ENCODE peak calls at places on chromosomes 2 and 18, in ten cellular contexts. T, N, C, B, S, D, L, X, E and A are unnamed samples.

GRCh38 chr2:217834057-217834620 is 168.7 kb downstream of the TNS1 start:
- DNase-seq in T (no peak), L (no peak), B (no peak), C (no peak), X (peak), S (no peak), N (no peak), E (no peak), D (no peak), A (no peak)

GRCh38 chr18:60070631-60071030 is 170.8 kb downstream of the PMAIP1 start:
- DNase-seq in D (no peak), C (no peak), X (no peak), N (no peak), S (no peak), L (no peak), T (no peak), E (no peak), B (no peak), A (no peak)

GRCh38 chr2:222000326-222000725 is 298.5 kb downstream of the PAX3 start:
- DNase-seq in T (no peak), X (no peak), D (no peak), B (no peak), L (no peak), C (no peak), S (no peak), N (no peak), E (no peak), A (peak)

GRCh38 chr2:128406629-128407252 is 88.1 kb upstream of the HS6ST1 start:
- DNase-seq in L (no peak), E (no peak), S (no peak), N (no peak), D (no peak), X (no peak), C (no peak), B (no peak), T (no peak), A (no peak)

GRCh38 chr2:219496781-219497494 is 1.8 kb upstream of the GMPPA start:
- DNase-seq in E (no peak), C (no peak), N (no peak), S (no peak), D (no peak), B (no peak), X (no peak), L (no peak), T (no peak), A (no peak)

GRCh38 chr18:49459404-49460171 is 857 bp downstream of the DYM start:
- DNase-seq in B (no peak), E (no peak), D (peak), N (no peak), T (no peak), L (no peak), X (peak), C (peak), S (no peak), A (no peak)

GRCh38 chr18:55510809-55511208 is 77.2 kb downstream of the TCF4 start:
- DNase-seq in D (no peak), N (no peak), S (no peak), T (peak), L (no peak), C (no peak), B (no peak), E (no peak), X (no peak), A (peak)

GRCh38 chr2:168749264-168749663 is 53.2 kb upstream of the NOSTRIN start:
- DNase-seq in T (no peak), C (no peak), L (no peak), N (no peak), B (no peak), E (no peak), S (no peak), X (no peak), D (no peak), A (no peak)

GRCh38 chr2:197368412-197368811 is 57.8 kb upstream of the ANKRD44 start:
- DNase-seq in C (no peak), N (no peak), L (no peak), D (no peak), X (no peak), S (no peak), B (no peak), T (no peak), E (no peak), A (no peak)

GRCh38 chr2:1480671-1481076 is 67.4 kb downstream of the TPO start:
- DNase-seq in L (no peak), E (no peak), S (no peak), D (no peak), X (no peak), B (no peak), N (no peak), C (no peak), T (no peak), A (no peak)

GRCh38 chr2:71552356-71552755 is 99.0 kb downstream of the DYSF start:
- DNase-seq in D (no peak), T (no peak), N (no peak), B (no peak), E (no peak), X (no peak), C (no peak), L (no peak), S (no peak), A (no peak)

GRCh38 chr2:47094519-47095155 is 60.5 kb downstream of the STPG4 start:
- DNase-seq in E (no peak), S (no peak), D (no peak), X (no peak), L (no peak), C (no peak), B (no peak), N (no peak), T (no peak), A (no peak)

GRCh38 chr2:64749446-64749845 is 95.7 kb upstream of the SERTAD2 start:
- DNase-seq in S (no peak), C (no peak), N (no peak), X (no peak), D (no peak), T (no peak), B (no peak), L (no peak), E (no peak), A (no peak)

GRCh38 chr2:218418321-218418716 is 604 bp upstream of the VIL1 start:
- DNase-seq in S (no peak), T (no peak), X (no peak), B (peak), N (no peak), C (no peak), E (no peak), L (no peak), D (no peak), A (no peak)

GRCh38 chr2:195390686-195391085 is 266.3 kb upstream of the SLC39A10 start:
- DNase-seq in L (no peak), E (no peak), T (no peak), S (no peak), C (no peak), X (no peak), B (no peak), N (no peak), D (no peak), A (no peak)

GRCh38 chr2:131394147-131394931 is 30.4 kb upstream of the RAB6D start:
- DNase-seq in B (no peak), E (no peak), L (no peak), D (peak), T (no peak), C (no peak), S (no peak), X (no peak), N (peak), A (no peak)

GRCh38 chr2:152890746-152891145 is 172.3 kb downstream of the ARL6IP6 start:
- DNase-seq in T (no peak), E (no peak), L (no peak), S (no peak), X (no peak), B (no peak), D (no peak), C (no peak), N (no peak), A (no peak)

GRCh38 chr2:156327835-156328401 is 4.6 kb downstream of the NR4A2 start:
- DNase-seq in X (no peak), L (no peak), B (no peak), T (no peak), C (peak), N (no peak), E (no peak), D (no peak), S (no peak), A (no peak)

GRCh38 chr2:33363599-33364300 is 112.7 kb upstream of the RASGRP3 start:
- DNase-seq in C (no peak), L (no peak), D (no peak), B (no peak), X (no peak), N (no peak), T (no peak), E (no peak), S (no peak), A (no peak)

GRCh38 chr2:39411186-39411944 is 25.7 kb downstream of the MAP4K3 start:
- DNase-seq in S (no peak), N (no peak), L (no peak), T (no peak), C (no peak), E (no peak), X (no peak), D (no peak), B (no peak), A (no peak)

GRCh38 chr18:32298289-32298688 is 108.5 kb downstream of the MEP1B start:
- DNase-seq in E (no peak), L (no peak), T (no peak), N (no peak), S (no peak), X (no peak), D (no peak), B (no peak), C (no peak), A (no peak)

GRCh38 chr2:122236152-122236892 is 480.9 kb downstream of the TSN start:
- DNase-seq in S (peak), C (no peak), B (peak), L (peak), N (no peak), D (no peak), T (no peak), X (peak), E (no peak), A (peak)

GRCh38 chr2:182496596-182496995 is 69.8 kb upstream of the PDE1A start:
- DNase-seq in B (no peak), X (no peak), C (no peak), L (no peak), T (no peak), E (no peak), S (no peak), D (no peak), N (no peak), A (no peak)

GRCh38 chr18:61727241-61727640 is 165.6 kb downstream of the RNF152 start:
- DNase-seq in T (no peak), D (no peak), X (no peak), S (no peak), N (no peak), C (no peak), B (no peak), E (no peak), L (no peak), A (no peak)